ENCODE peak calls at places on chromosomes 11 and 22, in four cellular contexts. B is GM12878, K is WTC11, V is HepG2. L is an unnamed sample.

GRCh38 chr11:2399488-2400068 is 972 bp upstream of the TSSC4 start:
- DNase-seq in B (no peak), K (no peak), V (no peak), L (no peak)

GRCh38 chr11:75350743-75351540 is 519 bp downstream of the ARRB1 start:
- DNase-seq in B (no peak), K (peak), V (no peak), L (peak)

GRCh38 chr11:81707881-81708280 is 1025.8 kb downstream of the FAM181B start:
- DNase-seq in B (no peak), K (peak), V (no peak), L (no peak)

GRCh38 chr11:86670179-86670578 is 2.2 kb downstream of the ME3 start:
- DNase-seq in B (no peak), K (no peak), V (no peak), L (no peak)

GRCh38 chr22:37581534-37581933 is 1.6 kb upstream of the LGALS2 start:
- DNase-seq in B (no peak), K (no peak), V (no peak), L (no peak)

GRCh38 chr22:31630331-31631329 is 31.4 kb downstream of the PISD start:
- DNase-seq in B (no peak), K (peak), V (peak), L (peak)

GRCh38 chr22:19518568-19519030 is 5.6 kb downstream of the CLDN5 start:
- DNase-seq in B (no peak), K (no peak), V (no peak), L (no peak)

GRCh38 chr11:66933508-66933907 is 24.7 kb downstream of the PC start:
- DNase-seq in B (no peak), K (no peak), V (no peak), L (no peak)

GRCh38 chr22:50673231-50674126 is 856 bp downstream of the SHANK3 start:
- DNase-seq in B (no peak), K (peak), V (no peak), L (peak)

GRCh38 chr22:50674127-50674493 is 1.5 kb downstream of the SHANK3 start:
- DNase-seq in B (no peak), K (no peak), V (no peak), L (no peak)

GRCh38 chr22:50675553-50676199 is 3.1 kb downstream of the SHANK3 start:
- DNase-seq in B (no peak), K (no peak), V (no peak), L (peak)

GRCh38 chr22:50676211-50676636 is 3.6 kb downstream of the SHANK3 start:
- DNase-seq in B (no peak), K (no peak), V (no peak), L (no peak)

GRCh38 chr22:50674606-50675552 is 2.3 kb downstream of the SHANK3 start:
- DNase-seq in B (no peak), K (peak), V (peak), L (peak)
- TF ChIP-seq CREM in B (no peak), K (no peak), V (no peak), L (no peak)

GRCh38 chr22:33789690-33790253 is 130.5 kb downstream of the LARGE1 start:
- DNase-seq in B (peak), K (no peak), V (no peak), L (no peak)

GRCh38 chr22:33788927-33789326 is 131.3 kb downstream of the LARGE1 start:
- DNase-seq in B (no peak), K (no peak), V (no peak), L (no peak)

GRCh38 chr22:33787645-33788456 is 132.4 kb downstream of the LARGE1 start:
- DNase-seq in B (peak), K (no peak), V (no peak), L (no peak)

GRCh38 chr22:33781396-33781795 is 138.9 kb downstream of the LARGE1 start:
- DNase-seq in B (no peak), K (no peak), V (no peak), L (no peak)

GRCh38 chr22:33785283-33785991 is 134.8 kb downstream of the LARGE1 start:
- DNase-seq in B (peak), K (no peak), V (peak), L (no peak)
- TF ChIP-seq CREM in B (no peak), K (no peak), V (no peak), L (no peak)

DNA sequence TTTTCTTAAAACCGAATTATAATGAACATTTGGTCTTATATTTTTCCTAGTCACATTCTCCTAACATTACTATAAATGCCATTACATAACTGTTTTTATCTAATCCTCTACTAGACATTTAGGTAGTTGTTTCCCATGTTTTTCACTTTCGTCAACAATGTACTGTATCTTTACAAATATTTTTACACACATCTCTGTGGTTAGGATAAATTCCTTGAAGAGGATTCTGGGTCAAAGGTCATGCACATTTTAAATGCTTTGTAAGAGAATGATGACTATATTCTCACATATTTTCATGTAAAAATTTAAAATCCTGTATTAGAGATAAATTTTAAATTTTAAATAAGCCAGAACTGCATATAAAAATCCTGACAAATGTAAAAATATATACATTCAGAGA is 61.3 kb upstream of the CLNS1A start:
- DNase-seq in B (no peak), K (no peak), V (no peak), L (no peak)
- TF ChIP-seq CREM in B (no peak), K (no peak), V (no peak), L (no peak)

GRCh38 chr11:57566564-57567209 is 785 bp downstream of the UBE2L6 start:
- DNase-seq in B (no peak), K (no peak), V (no peak), L (no peak)
- TF ChIP-seq CREM in B (no peak), K (no peak), V (no peak), L (no peak)